ENCODE peak calls at places on chromosomes 11 and 22, in eight cellular contexts. W, Q, I, G, M, E, T and K are unnamed samples.

GRCh38 chr11:111840143-111840542 is 31.2 kb downstream of the ALG9 start:
- DNase-seq in M (no peak), W (no peak), I (no peak), G (no peak), E (no peak), Q (no peak), T (no peak), K (no peak)

GRCh38 chr11:130050272-130050671 is 19.4 kb upstream of the APLP2 start:
- DNase-seq in Q (no peak), I (no peak), G (no peak), E (no peak), M (no peak), T (no peak), W (no peak), K (no peak)

GRCh38 chr22:20084547-20085413 is 4.7 kb downstream of the DGCR8 start:
- DNase-seq in I (no peak), M (no peak), T (no peak), Q (no peak), G (peak), W (peak), E (no peak), K (peak)

GRCh38 chr11:35280727-35281126 is 138.6 kb downstream of the SLC1A2 start:
- DNase-seq in Q (no peak), M (no peak), W (no peak), G (no peak), E (no peak), T (no peak), I (no peak), K (no peak)

GRCh38 chr11:128448487-128448886 is 138.9 kb downstream of the ETS1 start:
- DNase-seq in Q (no peak), E (no peak), I (peak), W (no peak), M (no peak), T (no peak), G (no peak), K (peak)

GRCh38 chr11:116986521-116987105 is 111.6 kb downstream of the SIK3 start:
- DNase-seq in G (no peak), W (peak), T (no peak), I (no peak), Q (peak), E (no peak), M (peak), K (peak)

GRCh38 chr11:126363706-126364245 is 8.3 kb downstream of the ST3GAL4 start:
- DNase-seq in W (no peak), T (no peak), I (no peak), Q (no peak), M (no peak), E (no peak), G (peak), K (no peak)

GRCh38 chr11:134261626-134262488 is 8.5 kb downstream of the ACAD8 start:
- DNase-seq in W (peak), Q (no peak), G (peak), M (no peak), I (no peak), T (no peak), E (no peak), K (peak)

GRCh38 chr22:36816635-36817428 is at the start of gene PVALB:
- DNase-seq in E (peak), I (no peak), W (no peak), T (no peak), M (no peak), G (peak), Q (no peak), K (peak)

GRCh38 chr11:126547161-126547560 is 191.7 kb downstream of the ST3GAL4 start:
- DNase-seq in E (no peak), G (no peak), I (no peak), Q (no peak), T (no peak), W (no peak), M (no peak), K (peak)

GRCh38 chr11:117781650-117782049 is 15.4 kb downstream of the DSCAML1 start:
- DNase-seq in I (no peak), W (no peak), G (no peak), M (no peak), T (no peak), E (no peak), Q (no peak), K (no peak)

GRCh38 chr11:15136166-15136565 is 21.4 kb downstream of the INSC start:
- DNase-seq in M (no peak), W (no peak), Q (no peak), I (no peak), G (no peak), T (no peak), E (no peak), K (no peak)

GRCh38 chr22:35656284-35656752 is 8.1 kb downstream of the APOL6 start:
- DNase-seq in W (no peak), E (no peak), T (no peak), Q (no peak), G (no peak), I (no peak), M (no peak), K (no peak)

GRCh38 chr22:42868751-42869251 is 11.7 kb upstream of the ARFGAP3 start:
- DNase-seq in G (no peak), T (no peak), W (no peak), E (peak), I (no peak), Q (no peak), M (peak), K (no peak)

GRCh38 chr22:50473088-50473487 is 1.7 kb downstream of the SBF1 start:
- DNase-seq in M (no peak), W (peak), G (no peak), T (peak), E (no peak), I (peak), Q (no peak), K (peak)

GRCh38 chr11:126930100-126930841 is 70.3 kb downstream of the KIRREL3 start:
- DNase-seq in Q (no peak), G (no peak), I (no peak), W (no peak), E (no peak), M (no peak), T (no peak), K (no peak)

GRCh38 chr11:59197990-59198389 is 14.7 kb downstream of the MPEG1 start:
- DNase-seq in W (no peak), I (no peak), T (no peak), E (peak), Q (no peak), M (peak), G (no peak), K (peak)

GRCh38 chr22:35352214-35353111 is 28.4 kb upstream of the HMOX1 start:
- DNase-seq in Q (no peak), W (peak), E (peak), I (peak), M (peak), T (no peak), G (peak), K (no peak)

GRCh38 chr11:95345651-95346050 is 114.6 kb upstream of the SESN3 start:
- DNase-seq in T (no peak), W (no peak), E (no peak), G (no peak), I (no peak), M (no peak), Q (no peak), K (no peak)

GRCh38 chr11:67318239-67318555 is 14.9 kb downstream of the SSH3 start:
- DNase-seq in Q (no peak), I (no peak), M (no peak), W (no peak), G (no peak), E (no peak), T (no peak), K (no peak)

GRCh38 chr11:115256326-115257197 is 247.7 kb downstream of the CADM1 start:
- DNase-seq in W (peak), T (no peak), G (no peak), Q (peak), M (no peak), E (no peak), I (no peak), K (no peak)

GRCh38 chr22:35642305-35642741 is 5.9 kb upstream of the APOL6 start:
- DNase-seq in Q (no peak), I (peak), G (no peak), E (no peak), T (no peak), W (no peak), M (no peak), K (peak)

GRCh38 chr22:36926721-36927435 is 13.4 kb downstream of the CSF2RB start:
- DNase-seq in Q (no peak), W (no peak), G (no peak), T (no peak), M (no peak), I (no peak), E (no peak), K (no peak)

GRCh38 chr11:16899708-16900107 is 114.5 kb downstream of the PLEKHA7 start:
- DNase-seq in T (no peak), I (peak), W (no peak), M (no peak), Q (no peak), G (no peak), E (no peak), K (no peak)

GRCh38 chr22:40007826-40008710 is 13.3 kb downstream of the FAM83F start:
- DNase-seq in E (no peak), Q (no peak), M (peak), G (no peak), I (no peak), T (no peak), W (no peak), K (no peak)

GRCh38 chr11:86914836-86915519 is 40.2 kb downstream of the FZD4 start:
- DNase-seq in I (no peak), Q (no peak), T (no peak), E (no peak), G (no peak), M (no peak), W (no peak), K (no peak)

GRCh38 chr11:24163146-24163545 is 333.7 kb upstream of the LUZP2 start:
- DNase-seq in I (no peak), W (no peak), T (no peak), M (no peak), E (no peak), Q (no peak), G (no peak), K (no peak)

GRCh38 chr11:69209038-69209350 is 53.3 kb downstream of the SMIM38 start:
- DNase-seq in T (no peak), Q (no peak), E (no peak), I (no peak), W (no peak), G (no peak), M (no peak), K (no peak)

GRCh38 chr22:43177479-43177878 is 9.5 kb downstream of the TTLL12 start:
- DNase-seq in E (no peak), I (no peak), Q (no peak), T (no peak), M (no peak), W (no peak), G (no peak), K (no peak)

GRCh38 chr11:2923446-2924375 is 5.5 kb downstream of the PHLDA2 start:
- DNase-seq in I (no peak), T (no peak), G (no peak), M (no peak), W (no peak), E (no peak), Q (no peak), K (no peak)

GRCh38 chr22:50004923-50005322 is 7.6 kb downstream of the IL17REL start:
- DNase-seq in E (no peak), T (no peak), W (no peak), G (no peak), I (no peak), Q (no peak), M (no peak), K (no peak)

GRCh38 chr11:64864135-64864472 is 14.3 kb downstream of the EHD1 start:
- DNase-seq in Q (no peak), M (no peak), E (no peak), W (no peak), T (no peak), I (no peak), G (peak), K (no peak)

GRCh38 chr11:64863381-64864060 is 14.9 kb downstream of the EHD1 start:
- DNase-seq in W (no peak), G (peak), I (no peak), T (no peak), E (no peak), M (no peak), Q (no peak), K (no peak)

GRCh38 chr11:64866173-64866491 is 12.3 kb downstream of the EHD1 start:
- DNase-seq in M (no peak), I (no peak), T (no peak), G (no peak), Q (no peak), W (no peak), E (no peak), K (no peak)

GRCh38 chr11:64864473-64865285 is 13.7 kb downstream of the EHD1 start:
- DNase-seq in M (no peak), I (peak), G (no peak), T (no peak), Q (no peak), E (peak), W (peak), K (peak)

DNA sequence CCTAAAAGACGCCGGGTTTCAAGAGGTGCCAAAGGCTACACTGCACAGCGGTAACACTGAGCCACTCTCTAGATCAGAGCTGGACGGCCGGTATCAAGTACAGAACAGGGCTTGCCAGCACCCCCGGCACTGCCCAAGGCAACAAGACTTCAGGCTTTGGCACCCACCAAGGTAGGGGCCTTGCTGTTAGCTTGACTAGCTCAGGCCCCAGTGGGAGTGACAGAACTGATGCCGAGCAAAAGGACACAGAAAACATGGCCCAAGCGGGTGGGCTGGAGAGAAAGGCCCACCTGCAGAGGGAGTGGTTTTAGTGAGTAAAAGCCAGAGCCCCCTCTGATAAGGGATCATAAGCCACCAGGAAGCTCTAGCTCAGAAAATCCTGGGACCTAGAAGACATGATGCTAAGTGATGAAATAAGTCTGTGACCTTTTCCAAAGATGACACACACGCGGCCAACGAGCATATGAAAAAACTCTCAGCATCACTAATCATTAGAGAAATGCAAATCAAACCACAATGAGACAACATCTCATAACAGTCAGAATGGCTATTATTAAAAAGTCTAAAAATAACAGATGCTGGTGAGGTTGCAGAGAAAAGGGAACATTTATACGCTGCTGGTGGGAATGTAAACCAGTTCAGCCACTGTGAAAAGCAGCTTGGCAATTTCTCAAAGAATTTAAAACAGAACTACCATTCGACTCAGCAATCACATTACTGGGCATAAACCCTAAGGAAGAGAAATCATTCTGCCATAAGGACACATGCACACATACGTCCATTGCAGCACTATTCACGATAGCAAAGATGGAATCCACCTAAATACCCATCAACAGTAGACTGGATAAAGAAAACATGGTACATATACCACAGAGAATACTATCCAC is 12.9 kb downstream of the EHD1 start:
- DNase-seq in E (no peak), G (no peak), I (no peak), M (no peak), T (no peak), W (peak), Q (peak), K (peak)
- H3K4me3 ChIP-seq in E (peak), G (no peak), I (no peak), M (no peak), T (peak), W (peak), Q (peak), K (no peak)

GRCh38 chr22:24935771-24936483 is 10.6 kb downstream of the LHFPL7 start:
- DNase-seq in M (no peak), G (no peak), Q (no peak), E (no peak), T (no peak), I (no peak), W (no peak), K (no peak)

GRCh38 chr22:24937114-24937513 is 9.4 kb downstream of the LHFPL7 start:
- DNase-seq in W (peak), E (no peak), T (no peak), M (no peak), G (no peak), Q (no peak), I (no peak), K (peak)

GRCh38 chr22:24942301-24942700 is 4.2 kb downstream of the LHFPL7 start:
- DNase-seq in T (no peak), Q (no peak), W (no peak), G (no peak), E (no peak), I (no peak), M (no peak), K (no peak)

GRCh38 chr22:24944224-24944937 is 2.1 kb downstream of the LHFPL7 start:
- DNase-seq in I (peak), M (no peak), W (no peak), T (no peak), E (no peak), G (no peak), Q (no peak), K (no peak)

GRCh38 chr22:24938741-24939341 is 7.7 kb downstream of the LHFPL7 start:
- DNase-seq in G (peak), M (no peak), Q (no peak), E (no peak), T (no peak), I (peak), W (peak), K (no peak)
- TF ChIP-seq CTCF in G (peak), M (peak), Q (peak), E (peak), T (peak), I (peak), W (peak), K (peak)

DNA sequence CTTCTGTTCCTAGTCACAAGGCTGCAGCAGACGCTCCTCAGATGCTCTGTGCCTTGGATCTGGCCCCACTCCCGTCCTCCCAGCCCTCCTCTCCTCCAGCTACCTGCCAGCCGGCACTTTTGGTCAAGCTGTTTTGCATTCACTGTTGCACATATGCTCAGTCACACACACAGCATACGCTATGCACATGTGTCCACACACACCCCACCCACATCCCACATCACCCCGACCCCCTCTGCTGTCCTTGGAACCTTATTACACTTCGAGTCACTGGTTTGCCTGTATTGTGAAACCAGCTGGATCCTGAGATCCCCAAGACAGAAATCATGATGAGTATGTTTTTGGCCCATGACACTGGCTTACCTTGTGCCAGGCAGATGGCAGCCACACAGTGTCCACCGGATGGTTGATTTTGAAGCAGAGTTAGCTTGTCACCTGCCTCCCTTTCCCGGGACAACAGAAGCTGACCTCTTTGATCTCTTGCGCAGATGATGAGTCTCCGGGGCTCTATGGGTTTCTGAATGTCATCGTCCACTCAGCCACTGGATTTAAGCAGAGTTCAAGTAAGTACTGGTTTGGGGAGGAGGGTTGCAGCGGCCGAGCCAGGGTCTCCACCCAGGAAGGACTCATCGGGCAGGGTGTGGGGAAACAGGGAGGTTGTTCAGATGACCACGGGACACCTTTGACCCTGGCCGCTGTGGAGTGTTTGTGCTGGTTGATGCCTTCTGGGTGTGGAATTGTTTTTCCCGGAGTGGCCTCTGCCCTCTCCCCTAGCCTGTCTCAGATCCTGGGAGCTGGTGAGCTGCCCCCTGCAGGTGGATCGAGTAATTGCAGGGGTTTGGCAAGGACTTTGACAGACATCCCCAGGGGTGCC is 109.8 kb downstream of the BCR start:
- DNase-seq in G (peak), E (no peak), M (peak), W (peak), I (peak), T (peak), Q (no peak), K (peak)
- H3K4me3 ChIP-seq in G (no peak), E (no peak), M (no peak), W (no peak), I (no peak), T (no peak), Q (no peak), K (no peak)

GRCh38 chr11:63873381-63873780 is 34.5 kb downstream of the MARK2 start:
- DNase-seq in G (no peak), Q (no peak), W (no peak), T (no peak), I (no peak), M (no peak), E (no peak), K (no peak)

GRCh38 chr11:63872833-63873201 is 33.9 kb downstream of the MARK2 start:
- DNase-seq in T (no peak), Q (no peak), G (no peak), M (no peak), I (no peak), E (no peak), W (no peak), K (no peak)

GRCh38 chr11:63870351-63871197 is 31.7 kb downstream of the MARK2 start:
- DNase-seq in Q (no peak), G (no peak), E (no peak), T (no peak), M (no peak), W (no peak), I (no peak), K (peak)

GRCh38 chr11:63874511-63874910 is 35.6 kb downstream of the MARK2 start:
- DNase-seq in E (no peak), I (no peak), Q (no peak), M (no peak), G (no peak), T (no peak), W (no peak), K (no peak)

GRCh38 chr11:63871962-63872832 is 33.3 kb downstream of the MARK2 start:
- DNase-seq in T (no peak), Q (peak), M (peak), G (no peak), I (peak), W (peak), E (peak), K (peak)
- TF ChIP-seq CTCF in T (no peak), Q (peak), M (peak), G (peak), I (no peak), W (no peak), E (peak), K (peak)

GRCh38 chr11:82906236-82906635 is 4.7 kb downstream of the DDIAS start:
- DNase-seq in I (no peak), G (no peak), T (no peak), M (no peak), Q (no peak), W (peak), E (no peak), K (peak)
- H3K4me3 ChIP-seq in I (no peak), G (no peak), T (no peak), M (no peak), Q (no peak), W (peak), E (no peak), K (no peak)